ENCODE peak calls at places on chromosome 6, in nine cellular contexts. D is nephron progenitor cell; Y is stimulated activated CD8-positive, alpha-beta memory T cell treated with anti-CD3 and anti-CD28 coated beads, Interleukin-4, amount 100 ng/mL, for 24 hours; G is AG09309; E is SW480; Q is central memory CD4-positive, alpha-beta T cell; B is activated T-cell treated with anti-CD3 and anti-CD28 coated beads, Interleukin-2, amount 50 U/mL, for 1 hour; X is H4; J is DMS79 treated with DMSO at 0.1 percent for 48 hours. L is an unnamed sample.

GRCh38 chr6:134173936-134174789 is 121.7 kb upstream of the SLC2A12 start:
- DNase-seq in D (peak; percentile 92), Y (peak; percentile 76), G (peak; percentile 66), E (peak; percentile 58), Q (peak; percentile 77), B (peak; percentile 85), X (peak; percentile 55), J (peak; percentile 88), L (peak; percentile 93)

GRCh38 chr6:32627831-32628230 is 9.4 kb upstream of the HLA-DQA1 start:
- DNase-seq in D (peak; percentile 17), Y (no peak), G (no peak), E (no peak), Q (no peak), B (no peak), X (no peak), J (no peak), L (no peak)

GRCh38 chr6:79984261-79984660 is 20.2 kb upstream of the TTK start:
- DNase-seq in D (peak; percentile 6), Y (no peak), G (no peak), E (peak; percentile 35), Q (peak; percentile 45), B (no peak), X (peak; percentile 39), J (peak; percentile 96), L (no peak)

GRCh38 chr6:43737272-43738081 is 32.5 kb upstream of the VEGFA start:
- DNase-seq in D (no peak), Y (no peak), G (no peak), E (no peak), Q (no peak), B (no peak), X (no peak), J (no peak), L (no peak)

GRCh38 chr6:93124226-93124625 is 295.1 kb downstream of the EPHA7 start:
- DNase-seq in D (no peak), Y (no peak), G (no peak), E (no peak), Q (no peak), B (no peak), X (no peak), J (no peak), L (no peak)

GRCh38 chr6:77447254-77447653 is 16.0 kb downstream of the HTR1B start:
- DNase-seq in D (no peak), Y (no peak), G (no peak), E (no peak), Q (no peak), B (no peak), X (no peak), J (no peak), L (no peak)

GRCh38 chr6:7723041-7723447 is 2.9 kb upstream of the BMP6 start:
- DNase-seq in D (peak; percentile 85), Y (peak; percentile 55), G (peak; percentile 61), E (peak; percentile 83), Q (peak; percentile 28), B (peak; percentile 56), X (peak; percentile 78), J (peak; percentile 22), L (peak; percentile 61)

GRCh38 chr6:111632468-111633247 is 27.0 kb upstream of the TRAF3IP2 start:
- DNase-seq in D (no peak), Y (no peak), G (no peak), E (no peak), Q (no peak), B (no peak), X (no peak), J (no peak), L (no peak)

GRCh38 chr6:20038805-20039204 is 173.5 kb downstream of the MBOAT1 start:
- DNase-seq in D (no peak), Y (no peak), G (peak; percentile 14), E (no peak), Q (no peak), B (no peak), X (peak; percentile 41), J (no peak), L (no peak)

GRCh38 chr6:11231108-11231463 is 1.4 kb downstream of the NEDD9 start:
- DNase-seq in D (no peak), Y (no peak), G (no peak), E (no peak), Q (no peak), B (no peak), X (no peak), J (no peak), L (no peak)

GRCh38 chr6:20932284-20932683 is 398.0 kb downstream of the CDKAL1 start:
- DNase-seq in D (no peak), Y (no peak), G (no peak), E (no peak), Q (no peak), B (no peak), X (no peak), J (no peak), L (no peak)

L was measured in midbrain.